ENCODE peak calls at places on chromosomes 6 and 20, in nine cellular contexts. H is fibroblast of lung, T is tibial nerve, C is ovary, U is esophagus squamous epithelium, R is endodermal cell, F is HepG2, W is kidney, V is colonic mucosa. Y is an unnamed sample. For H3K4me1, the result is how much of the 10 kb centered on the place peaks cover.

GRCh38 chr6:75207211-75207984 is 1.5 kb upstream of the COL12A1 start:
- DNase-seq in H (peak), T (peak), C (peak), U (no peak), R (peak), F (no peak), W (peak), V (no peak), Y (peak)

GRCh38 chr6:140988780-140989179 is 1143.9 kb upstream of the GJE1 start:
- DNase-seq in H (no peak), T (no peak), C (no peak), U (no peak), R (no peak), F (no peak), W (no peak), V (no peak), Y (no peak)

GRCh38 chr6:2951723-2952122 is 19.6 kb downstream of the SERPINB6 start:
- DNase-seq in H (no peak), T (no peak), C (no peak), U (no peak), R (peak), F (no peak), W (no peak), V (peak), Y (peak)

GRCh38 chr6:150932976-150933375 is 67.5 kb downstream of the MTHFD1L start:
- DNase-seq in H (peak), T (no peak), C (no peak), U (no peak), R (no peak), F (no peak), W (no peak), V (no peak), Y (no peak)

GRCh38 chr6:156396068-156396771 is 381.0 kb upstream of the ARID1B start:
- DNase-seq in H (no peak), T (no peak), C (no peak), U (no peak), R (no peak), F (no peak), W (no peak), V (no peak), Y (no peak)

GRCh38 chr6:74731204-74731603 is 474.6 kb downstream of the COL12A1 start:
- DNase-seq in H (peak), T (no peak), C (no peak), U (no peak), R (no peak), F (no peak), W (no peak), V (no peak), Y (no peak)

GRCh38 chr6:170007468-170008240 is 256.2 kb downstream of the ERMARD start:
- DNase-seq in H (no peak), T (no peak), C (no peak), U (no peak), R (peak), F (no peak), W (no peak), V (no peak), Y (peak)

GRCh38 chr6:4344317-4344899 is 209.0 kb upstream of the ECI2 start:
- DNase-seq in H (no peak), T (no peak), C (no peak), U (no peak), R (no peak), F (no peak), W (no peak), V (no peak), Y (peak)

GRCh38 chr20:46977909-46978588 is 83.4 kb downstream of the EYA2 start:
- DNase-seq in H (no peak), T (no peak), C (no peak), U (no peak), R (no peak), F (no peak), W (no peak), V (no peak), Y (no peak)

GRCh38 chr20:58942549-58942948 is 38.5 kb upstream of the NELFCD start:
- DNase-seq in H (peak), T (no peak), C (no peak), U (no peak), R (no peak), F (no peak), W (no peak), V (no peak), Y (no peak)

GRCh38 chr6:134632034-134632433 is 314.1 kb upstream of the SGK1 start:
- DNase-seq in H (no peak), T (no peak), C (no peak), U (no peak), R (no peak), F (no peak), W (no peak), V (no peak), Y (no peak)

GRCh38 chr6:109503327-109504224 is 20.6 kb upstream of the ZBTB24 start:
- DNase-seq in H (peak), T (no peak), C (no peak), U (no peak), R (no peak), F (no peak), W (no peak), V (no peak), Y (no peak)

GRCh38 chr6:127255286-127255685 is 11.4 kb upstream of the RNF146 start:
- DNase-seq in H (no peak), T (no peak), C (no peak), U (no peak), R (no peak), F (no peak), W (peak), V (no peak), Y (no peak)

GRCh38 chr20:50611128-50611810 is 80.1 kb downstream of the RIPOR3 start:
- DNase-seq in H (no peak), T (no peak), C (no peak), U (no peak), R (peak), F (no peak), W (no peak), V (no peak), Y (no peak)

GRCh38 chr20:38211200-38212097 is 46.4 kb upstream of the TGM2 start:
- DNase-seq in H (no peak), T (no peak), C (no peak), U (no peak), R (no peak), F (no peak), W (no peak), V (no peak), Y (no peak)

GRCh38 chr6:136723780-136724179 is 68.5 kb downstream of the MAP3K5 start:
- DNase-seq in H (no peak), T (no peak), C (no peak), U (no peak), R (no peak), F (no peak), W (no peak), V (no peak), Y (no peak)

GRCh38 chr6:36232172-36232571 is 35.6 kb downstream of the BRPF3 start:
- DNase-seq in H (no peak), T (no peak), C (no peak), U (no peak), R (no peak), F (peak), W (no peak), V (no peak), Y (no peak)

GRCh38 chr20:53103124-53103523 is 131.0 kb downstream of the TSHZ2 start:
- DNase-seq in H (no peak), T (no peak), C (no peak), U (no peak), R (no peak), F (no peak), W (no peak), V (no peak), Y (no peak)

GRCh38 chr20:54662064-54662463 is 186.7 kb downstream of the DOK5 start:
- DNase-seq in H (no peak), T (no peak), C (no peak), U (no peak), R (no peak), F (no peak), W (no peak), V (no peak), Y (no peak)

GRCh38 chr6:80523531-80523970 is 417.1 kb downstream of the BCKDHB start:
- DNase-seq in H (no peak), T (no peak), C (no peak), U (no peak), R (peak), F (no peak), W (peak), V (no peak), Y (peak)

GRCh38 chr6:95601133-95601532 is 23.8 kb downstream of the MANEA start:
- DNase-seq in H (peak), T (no peak), C (no peak), U (no peak), R (no peak), F (no peak), W (no peak), V (no peak), Y (no peak)

GRCh38 chr20:10079964-10080363 is 45.2 kb downstream of the ANKEF1 start:
- DNase-seq in H (peak), T (no peak), C (no peak), U (no peak), R (no peak), F (no peak), W (no peak), V (no peak), Y (no peak)

GRCh38 chr6:84618046-84618752 is 146.2 kb downstream of the TBX18 start:
- DNase-seq in H (peak), T (no peak), C (no peak), U (no peak), R (no peak), F (no peak), W (no peak), V (no peak), Y (no peak)

GRCh38 chr20:43961116-43961515 is 46.5 kb downstream of the TOX2 start:
- DNase-seq in H (no peak), T (no peak), C (no peak), U (no peak), R (peak), F (no peak), W (no peak), V (no peak), Y (no peak)

GRCh38 chr6:3601570-3601969 is 144.7 kb upstream of the SLC22A23 start:
- DNase-seq in H (no peak), T (no peak), C (no peak), U (no peak), R (no peak), F (no peak), W (no peak), V (no peak), Y (no peak)

GRCh38 chr6:118710616-118711015 is 59.2 kb upstream of the CEP85L start:
- DNase-seq in H (no peak), T (no peak), C (no peak), U (no peak), R (no peak), F (no peak), W (no peak), V (no peak), Y (no peak)

GRCh38 chr6:24426729-24427446 is 24.2 kb downstream of the MRS2 start:
- DNase-seq in H (no peak), T (no peak), C (no peak), U (no peak), R (no peak), F (no peak), W (no peak), V (no peak), Y (no peak)

GRCh38 chr6:11965499-11965898 is 46.6 kb upstream of the HIVEP1 start:
- DNase-seq in H (no peak), T (no peak), C (no peak), U (no peak), R (no peak), F (no peak), W (no peak), V (no peak), Y (no peak)

GRCh38 chr6:16130932-16131387 is 2.1 kb downstream of the MYLIP start:
- DNase-seq in H (peak), T (peak), C (peak), U (no peak), R (no peak), F (peak), W (no peak), V (peak), Y (no peak)

GRCh38 chr20:31670371-31671228 is 32.9 kb downstream of the COX4I2 start:
- DNase-seq in H (peak), T (peak), C (no peak), U (no peak), R (no peak), F (no peak), W (peak), V (peak), Y (peak)

GRCh38 chr6:119347466-119348307 is 1.9 kb downstream of the MAN1A1 start:
- DNase-seq in H (no peak), T (peak), C (no peak), U (no peak), R (no peak), F (peak), W (peak), V (peak), Y (peak)

GRCh38 chr6:167450631-167451030 is 125.7 kb downstream of the TTLL2 start:
- DNase-seq in H (no peak), T (no peak), C (no peak), U (no peak), R (no peak), F (no peak), W (no peak), V (peak), Y (no peak)

GRCh38 chr6:8525370-8525769 is 90.0 kb upstream of the SLC35B3 start:
- DNase-seq in H (no peak), T (no peak), C (no peak), U (no peak), R (no peak), F (no peak), W (no peak), V (no peak), Y (no peak)

GRCh38 chr6:6771224-6771915 is 182.8 kb downstream of the LY86 start:
- DNase-seq in H (no peak), T (no peak), C (no peak), U (no peak), R (no peak), F (no peak), W (no peak), V (no peak), Y (no peak)

GRCh38 chr6:150881911-150882481 is 16.5 kb downstream of the MTHFD1L start:
- DNase-seq in H (peak), T (peak), C (peak), U (no peak), R (peak), F (peak), W (peak), V (no peak), Y (no peak)

GRCh38 chr6:12602951-12603710 is 113.4 kb upstream of the PHACTR1 start:
- DNase-seq in H (peak), T (no peak), C (no peak), U (no peak), R (no peak), F (peak), W (no peak), V (no peak), Y (no peak)

GRCh38 chr6:167968091-167968490 is 29.4 kb upstream of the KIF25 start:
- DNase-seq in H (no peak), T (no peak), C (no peak), U (no peak), R (peak), F (peak), W (no peak), V (peak), Y (no peak)

GRCh38 chr6:20417819-20418218 is 16.1 kb downstream of the E2F3 start:
- DNase-seq in H (no peak), T (no peak), C (no peak), U (no peak), R (no peak), F (no peak), W (no peak), V (no peak), Y (no peak)

GRCh38 chr20:17481661-17482060 is 49.5 kb downstream of the BFSP1 start:
- DNase-seq in H (no peak), T (no peak), C (no peak), U (no peak), R (no peak), F (no peak), W (no peak), V (no peak), Y (no peak)
- TF ChIP-seq CTCF in H (no peak), T (no peak), C (no peak), U (no peak), R (no peak), F (no peak), W (no peak), V (no peak), Y (no peak)

DNA sequence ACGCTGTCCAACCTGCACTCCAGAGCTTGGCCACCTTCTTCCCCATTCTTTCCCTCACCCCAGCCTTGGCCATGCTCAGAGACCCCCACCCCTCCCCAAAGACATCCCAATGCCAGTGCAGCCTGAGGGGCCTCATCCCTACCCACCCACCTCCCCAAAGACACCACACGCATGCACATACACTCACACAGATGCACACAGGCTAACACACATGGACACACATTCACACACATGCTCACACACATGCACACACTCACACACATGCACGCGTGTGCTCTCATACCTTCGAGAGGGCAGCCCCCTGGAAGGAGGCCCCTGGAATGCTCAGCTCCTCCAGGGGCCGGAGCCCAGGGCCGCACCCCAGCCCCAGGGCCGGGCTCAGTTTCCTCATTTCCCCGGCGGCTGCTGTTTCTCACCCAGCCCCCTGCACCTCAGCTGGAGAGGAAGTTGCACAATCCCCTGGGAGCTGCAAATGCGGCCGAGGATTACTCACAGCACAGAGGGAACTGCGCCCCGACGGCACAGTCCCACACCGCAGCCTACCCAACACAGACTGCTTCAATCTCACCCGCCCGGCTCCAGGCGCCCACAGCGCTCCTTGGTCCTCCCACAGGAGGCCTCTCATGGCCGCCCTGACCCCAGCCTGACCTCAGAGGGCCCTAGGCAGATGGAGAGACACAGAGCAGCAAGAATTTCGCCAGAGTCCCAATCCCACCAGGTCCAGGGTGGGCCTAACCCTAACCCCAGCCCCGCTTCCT is 12.1 kb downstream of the TFEB start:
- DNase-seq in H (peak), T (peak), C (no peak), U (peak), R (peak), F (peak), W (peak), V (peak), Y (peak)
- H3K4me1 ChIP-seq in H (under half), T (under half), C (under half), U (under half), R (under half), F (half or more), W (under half), V (under half), Y (under half)

GRCh38 chr6:148405893-148406292 is 63.3 kb downstream of the SASH1 start:
- DNase-seq in H (no peak), T (no peak), C (no peak), U (no peak), R (no peak), F (no peak), W (no peak), V (no peak), Y (no peak)
- H3K27ac ChIP-seq in H (no peak), T (peak), C (no peak), U (peak), R (no peak), F (no peak), W (no peak), V (no peak), Y (peak)

DNA sequence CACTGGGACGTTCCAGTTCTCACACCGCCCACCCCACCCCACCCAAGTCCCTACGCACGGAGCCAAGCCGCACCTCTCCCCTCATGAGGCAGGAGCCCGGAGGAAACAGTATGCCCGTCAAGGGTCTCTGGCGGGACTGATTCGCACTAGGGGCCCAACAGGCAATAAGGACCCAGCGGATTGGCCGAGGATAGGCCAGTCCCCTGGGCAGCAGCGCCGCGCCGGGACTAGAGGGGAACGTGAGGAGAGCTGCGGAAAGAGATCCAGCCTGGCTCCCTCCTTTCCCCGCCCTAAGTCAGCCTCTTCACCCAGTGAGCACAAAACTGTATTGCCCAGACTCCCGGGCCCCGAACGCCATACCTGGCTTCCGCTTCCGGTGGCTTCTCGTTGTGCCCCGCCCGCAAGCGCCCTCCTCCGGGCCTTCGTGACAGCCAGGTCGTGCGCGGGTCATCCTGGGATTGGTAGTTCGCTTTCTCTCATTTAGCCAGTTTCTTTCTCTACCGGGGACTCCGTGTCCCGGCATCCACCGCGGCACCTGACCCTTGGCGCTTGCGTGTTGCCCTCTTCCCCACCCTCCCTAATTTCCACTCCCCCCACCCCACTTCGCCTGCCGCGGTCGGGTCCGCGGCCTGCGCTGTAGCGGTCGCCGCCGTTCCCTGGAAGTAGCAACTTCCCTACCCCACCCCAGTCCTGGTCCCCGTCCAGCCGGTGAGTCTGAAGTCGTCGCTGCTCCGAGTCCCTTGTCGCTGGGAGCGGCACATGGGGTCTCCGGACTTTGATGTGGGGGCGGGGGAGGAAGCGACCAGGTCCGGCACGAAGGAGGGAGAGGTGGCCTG is at the start of gene CSNK2B:
- DNase-seq in H (peak), T (peak), C (peak), U (peak), R (peak), F (peak), W (peak), V (peak), Y (peak)
- TF ChIP-seq CTCF in H (no peak), T (no peak), C (no peak), U (no peak), R (no peak), F (peak), W (no peak), V (peak), Y (no peak)

Y was measured in left lung.